ENCODE peak calls at places on chromosomes 16 and 17, in four cellular contexts. S, V, J and Z are unnamed samples.

GRCh38 chr16:87628940-87629339 is 26.6 kb downstream of the JPH3 start:
- DNase-seq in S (no peak), V (no peak), J (no peak), Z (no peak)

GRCh38 chr17:44002141-44002848 is 2.1 kb upstream of the NAGS start:
- DNase-seq in S (no peak), V (no peak), J (no peak), Z (no peak)

GRCh38 chr17:72683506-72684404 is 408.7 kb downstream of the SLC39A11 start:
- DNase-seq in S (no peak), V (no peak), J (peak; percentile 64), Z (no peak)

GRCh38 chr16:89623511-89624232 is 10.2 kb downstream of the DPEP1 start:
- DNase-seq in S (no peak), V (no peak), J (no peak), Z (no peak)

GRCh38 chr17:14341866-14342265 is 41.0 kb downstream of the HS3ST3B1 start:
- DNase-seq in S (no peak), V (no peak), J (no peak), Z (no peak)

GRCh38 chr17:50893183-50893993 is 27.2 kb upstream of the TOB1 start:
- DNase-seq in S (no peak), V (no peak), J (no peak), Z (no peak)

GRCh38 chr17:41178843-41179616 is 1.0 kb upstream of the KRTAP4-2 start:
- DNase-seq in S (no peak), V (no peak), J (no peak), Z (no peak)

GRCh38 chr16:15605869-15606520 is 37.0 kb downstream of the MARF1 start:
- DNase-seq in S (no peak), V (no peak), J (no peak), Z (no peak)

GRCh38 chr16:70737377-70738082 is 51.7 kb upstream of the MTSS2 start:
- DNase-seq in S (peak; percentile 84), V (peak; percentile 56), J (peak; percentile 68), Z (peak; percentile 41)

GRCh38 chr17:82241926-82242697 is 13.3 kb downstream of the SLC16A3 start:
- DNase-seq in S (no peak), V (no peak), J (no peak), Z (no peak)

GRCh38 chr17:35981908-35982330 is 622 bp upstream of the CCL16 start:
- DNase-seq in S (no peak), V (no peak), J (no peak), Z (no peak)